ENCODE peak calls at places on chromosomes 6 and 20, in ten cellular contexts. One of them, this sample, is unnamed.

GRCh38 chr6:158018851-158019361 is 37.2 kb downstream of the SYNJ2 start:
- DNase-seq in CD4-positive, CD25-positive, alpha-beta regulatory T cell: no peak
- DNase-seq in HEK293T: no peak
- DNase-seq in psoas muscle: no peak
- DNase-seq in SHP77: peak
- DNase-seq in BJ: no peak
- DNase-seq in HTR-8/SVneo: no peak
- DNase-seq in activated CD4-positive, alpha-beta T cell treated with anti-CD3 and anti-CD28 coated beads, Interleukin-2, amount 50 U/mL, for 24 hours: no peak
- DNase-seq in Calu3: no peak
- DNase-seq in neural crest cell: no peak
- DNase-seq in this sample: no peak

GRCh38 chr6:138297761-138298298 is 79.5 kb upstream of the PBOV1 start:
- DNase-seq in neural crest cell: no peak
- DNase-seq in Calu3: no peak
- DNase-seq in activated CD4-positive, alpha-beta T cell treated with anti-CD3 and anti-CD28 coated beads, Interleukin-2, amount 50 U/mL, for 24 hours: no peak
- DNase-seq in psoas muscle: no peak
- DNase-seq in BJ: peak
- DNase-seq in SHP77: no peak
- DNase-seq in HEK293T: no peak
- DNase-seq in CD4-positive, CD25-positive, alpha-beta regulatory T cell: no peak
- DNase-seq in HTR-8/SVneo: no peak
- DNase-seq in this sample: no peak

GRCh38 chr6:6614965-6615304 is 26.4 kb downstream of the LY86 start:
- DNase-seq in Calu3: no peak
- DNase-seq in psoas muscle: no peak
- DNase-seq in CD4-positive, CD25-positive, alpha-beta regulatory T cell: peak
- DNase-seq in neural crest cell: no peak
- DNase-seq in HEK293T: no peak
- DNase-seq in BJ: no peak
- DNase-seq in HTR-8/SVneo: no peak
- DNase-seq in activated CD4-positive, alpha-beta T cell treated with anti-CD3 and anti-CD28 coated beads, Interleukin-2, amount 50 U/mL, for 24 hours: no peak
- DNase-seq in SHP77: no peak
- DNase-seq in this sample: no peak

GRCh38 chr20:41657655-41658054 is 39.5 kb upstream of the CHD6 start:
- DNase-seq in neural crest cell: no peak
- DNase-seq in Calu3: no peak
- DNase-seq in activated CD4-positive, alpha-beta T cell treated with anti-CD3 and anti-CD28 coated beads, Interleukin-2, amount 50 U/mL, for 24 hours: no peak
- DNase-seq in HEK293T: no peak
- DNase-seq in HTR-8/SVneo: no peak
- DNase-seq in psoas muscle: no peak
- DNase-seq in CD4-positive, CD25-positive, alpha-beta regulatory T cell: no peak
- DNase-seq in SHP77: no peak
- DNase-seq in BJ: no peak
- DNase-seq in this sample: no peak

GRCh38 chr6:49923826-49924225 is 40.1 kb downstream of the DEFB114 start:
- DNase-seq in SHP77: no peak
- DNase-seq in BJ: no peak
- DNase-seq in psoas muscle: no peak
- DNase-seq in HTR-8/SVneo: no peak
- DNase-seq in HEK293T: no peak
- DNase-seq in CD4-positive, CD25-positive, alpha-beta regulatory T cell: no peak
- DNase-seq in activated CD4-positive, alpha-beta T cell treated with anti-CD3 and anti-CD28 coated beads, Interleukin-2, amount 50 U/mL, for 24 hours: no peak
- DNase-seq in neural crest cell: no peak
- DNase-seq in Calu3: no peak
- DNase-seq in this sample: no peak

GRCh38 chr20:44388466-44389023 is 33.0 kb downstream of the HNF4A start:
- DNase-seq in neural crest cell: peak
- DNase-seq in psoas muscle: peak
- DNase-seq in HEK293T: peak
- DNase-seq in Calu3: peak
- DNase-seq in SHP77: peak
- DNase-seq in BJ: no peak
- DNase-seq in activated CD4-positive, alpha-beta T cell treated with anti-CD3 and anti-CD28 coated beads, Interleukin-2, amount 50 U/mL, for 24 hours: peak
- DNase-seq in HTR-8/SVneo: peak
- DNase-seq in CD4-positive, CD25-positive, alpha-beta regulatory T cell: peak
- DNase-seq in this sample: peak

GRCh38 chr20:3492669-3493068 is 21.9 kb downstream of the ATRN start:
- DNase-seq in HTR-8/SVneo: no peak
- DNase-seq in activated CD4-positive, alpha-beta T cell treated with anti-CD3 and anti-CD28 coated beads, Interleukin-2, amount 50 U/mL, for 24 hours: no peak
- DNase-seq in neural crest cell: no peak
- DNase-seq in HEK293T: no peak
- DNase-seq in SHP77: no peak
- DNase-seq in CD4-positive, CD25-positive, alpha-beta regulatory T cell: no peak
- DNase-seq in BJ: no peak
- DNase-seq in Calu3: no peak
- DNase-seq in psoas muscle: no peak
- DNase-seq in this sample: no peak

GRCh38 chr20:53829086-53829703 is 235.6 kb upstream of the ZNF217 start:
- DNase-seq in HEK293T: no peak
- DNase-seq in CD4-positive, CD25-positive, alpha-beta regulatory T cell: no peak
- DNase-seq in activated CD4-positive, alpha-beta T cell treated with anti-CD3 and anti-CD28 coated beads, Interleukin-2, amount 50 U/mL, for 24 hours: no peak
- DNase-seq in BJ: peak
- DNase-seq in SHP77: no peak
- DNase-seq in psoas muscle: no peak
- DNase-seq in Calu3: peak
- DNase-seq in HTR-8/SVneo: peak
- DNase-seq in neural crest cell: no peak
- DNase-seq in this sample: no peak

GRCh38 chr6:3139090-3139903 is 18.0 kb downstream of the TUBB2A start:
- DNase-seq in psoas muscle: peak
- DNase-seq in neural crest cell: no peak
- DNase-seq in BJ: peak
- DNase-seq in Calu3: no peak
- DNase-seq in activated CD4-positive, alpha-beta T cell treated with anti-CD3 and anti-CD28 coated beads, Interleukin-2, amount 50 U/mL, for 24 hours: no peak
- DNase-seq in HTR-8/SVneo: no peak
- DNase-seq in SHP77: peak
- DNase-seq in CD4-positive, CD25-positive, alpha-beta regulatory T cell: no peak
- DNase-seq in HEK293T: no peak
- DNase-seq in this sample: peak

GRCh38 chr6:121823437-121823851 is 388.0 kb downstream of the GJA1 start:
- DNase-seq in BJ: peak
- DNase-seq in HTR-8/SVneo: peak
- DNase-seq in SHP77: no peak
- DNase-seq in Calu3: no peak
- DNase-seq in HEK293T: no peak
- DNase-seq in activated CD4-positive, alpha-beta T cell treated with anti-CD3 and anti-CD28 coated beads, Interleukin-2, amount 50 U/mL, for 24 hours: no peak
- DNase-seq in psoas muscle: no peak
- DNase-seq in neural crest cell: no peak
- DNase-seq in CD4-positive, CD25-positive, alpha-beta regulatory T cell: no peak
- DNase-seq in this sample: no peak

GRCh38 chr6:32108727-32109113 is 418 bp downstream of the TNXB start:
- DNase-seq in CD4-positive, CD25-positive, alpha-beta regulatory T cell: no peak
- DNase-seq in BJ: no peak
- DNase-seq in SHP77: no peak
- DNase-seq in HTR-8/SVneo: no peak
- DNase-seq in neural crest cell: no peak
- DNase-seq in Calu3: no peak
- DNase-seq in activated CD4-positive, alpha-beta T cell treated with anti-CD3 and anti-CD28 coated beads, Interleukin-2, amount 50 U/mL, for 24 hours: no peak
- DNase-seq in psoas muscle: no peak
- DNase-seq in HEK293T: no peak
- DNase-seq in this sample: no peak

GRCh38 chr20:12358006-12358654 is 440.4 kb downstream of the BTBD3 start:
- DNase-seq in Calu3: no peak
- DNase-seq in neural crest cell: no peak
- DNase-seq in HEK293T: peak
- DNase-seq in BJ: no peak
- DNase-seq in activated CD4-positive, alpha-beta T cell treated with anti-CD3 and anti-CD28 coated beads, Interleukin-2, amount 50 U/mL, for 24 hours: no peak
- DNase-seq in psoas muscle: no peak
- DNase-seq in CD4-positive, CD25-positive, alpha-beta regulatory T cell: no peak
- DNase-seq in HTR-8/SVneo: no peak
- DNase-seq in SHP77: no peak
- DNase-seq in this sample: no peak

GRCh38 chr6:90025418-90026089 is 131.3 kb downstream of the GJA10 start:
- DNase-seq in HTR-8/SVneo: peak
- DNase-seq in SHP77: no peak
- DNase-seq in BJ: peak
- DNase-seq in CD4-positive, CD25-positive, alpha-beta regulatory T cell: no peak
- DNase-seq in HEK293T: peak
- DNase-seq in psoas muscle: no peak
- DNase-seq in activated CD4-positive, alpha-beta T cell treated with anti-CD3 and anti-CD28 coated beads, Interleukin-2, amount 50 U/mL, for 24 hours: peak
- DNase-seq in Calu3: no peak
- DNase-seq in neural crest cell: no peak
- DNase-seq in this sample: no peak

GRCh38 chr6:17940151-17940791 is 47.2 kb downstream of the KIF13A start:
- DNase-seq in neural crest cell: no peak
- DNase-seq in Calu3: no peak
- DNase-seq in psoas muscle: no peak
- DNase-seq in CD4-positive, CD25-positive, alpha-beta regulatory T cell: no peak
- DNase-seq in SHP77: no peak
- DNase-seq in HEK293T: no peak
- DNase-seq in HTR-8/SVneo: no peak
- DNase-seq in activated CD4-positive, alpha-beta T cell treated with anti-CD3 and anti-CD28 coated beads, Interleukin-2, amount 50 U/mL, for 24 hours: no peak
- DNase-seq in BJ: no peak
- DNase-seq in this sample: no peak

GRCh38 chr20:46142124-46142523 is 24.0 kb downstream of the CD40 start:
- DNase-seq in SHP77: no peak
- DNase-seq in HTR-8/SVneo: no peak
- DNase-seq in CD4-positive, CD25-positive, alpha-beta regulatory T cell: no peak
- DNase-seq in activated CD4-positive, alpha-beta T cell treated with anti-CD3 and anti-CD28 coated beads, Interleukin-2, amount 50 U/mL, for 24 hours: no peak
- DNase-seq in BJ: no peak
- DNase-seq in neural crest cell: no peak
- DNase-seq in HEK293T: no peak
- DNase-seq in psoas muscle: no peak
- DNase-seq in Calu3: no peak
- DNase-seq in this sample: no peak

GRCh38 chr20:10611357-10611756 is 62.4 kb downstream of the JAG1 start:
- DNase-seq in HEK293T: peak
- DNase-seq in SHP77: peak
- DNase-seq in neural crest cell: no peak
- DNase-seq in HTR-8/SVneo: no peak
- DNase-seq in activated CD4-positive, alpha-beta T cell treated with anti-CD3 and anti-CD28 coated beads, Interleukin-2, amount 50 U/mL, for 24 hours: no peak
- DNase-seq in BJ: no peak
- DNase-seq in CD4-positive, CD25-positive, alpha-beta regulatory T cell: no peak
- DNase-seq in psoas muscle: peak
- DNase-seq in Calu3: peak
- DNase-seq in this sample: peak

GRCh38 chr20:45576995-45577394 is 2.1 kb downstream of the WFDC8 start:
- DNase-seq in HEK293T: no peak
- DNase-seq in activated CD4-positive, alpha-beta T cell treated with anti-CD3 and anti-CD28 coated beads, Interleukin-2, amount 50 U/mL, for 24 hours: no peak
- DNase-seq in Calu3: no peak
- DNase-seq in HTR-8/SVneo: no peak
- DNase-seq in neural crest cell: no peak
- DNase-seq in BJ: no peak
- DNase-seq in SHP77: no peak
- DNase-seq in CD4-positive, CD25-positive, alpha-beta regulatory T cell: no peak
- DNase-seq in psoas muscle: no peak
- DNase-seq in this sample: no peak

GRCh38 chr6:34295721-34296120 is 46.9 kb upstream of the SMIM29 start:
- DNase-seq in activated CD4-positive, alpha-beta T cell treated with anti-CD3 and anti-CD28 coated beads, Interleukin-2, amount 50 U/mL, for 24 hours: no peak
- DNase-seq in BJ: no peak
- DNase-seq in CD4-positive, CD25-positive, alpha-beta regulatory T cell: no peak
- DNase-seq in psoas muscle: no peak
- DNase-seq in SHP77: no peak
- DNase-seq in HTR-8/SVneo: no peak
- DNase-seq in Calu3: no peak
- DNase-seq in neural crest cell: no peak
- DNase-seq in HEK293T: no peak
- DNase-seq in this sample: no peak

GRCh38 chr20:4267242-4267641 is 251.9 kb upstream of the RNF24 start:
- DNase-seq in Calu3: no peak
- DNase-seq in activated CD4-positive, alpha-beta T cell treated with anti-CD3 and anti-CD28 coated beads, Interleukin-2, amount 50 U/mL, for 24 hours: no peak
- DNase-seq in HEK293T: no peak
- DNase-seq in CD4-positive, CD25-positive, alpha-beta regulatory T cell: no peak
- DNase-seq in SHP77: no peak
- DNase-seq in HTR-8/SVneo: no peak
- DNase-seq in psoas muscle: no peak
- DNase-seq in neural crest cell: no peak
- DNase-seq in BJ: no peak
- DNase-seq in this sample: no peak

GRCh38 chr6:84003140-84003539 is 30.4 kb upstream of the MRAP2 start:
- DNase-seq in activated CD4-positive, alpha-beta T cell treated with anti-CD3 and anti-CD28 coated beads, Interleukin-2, amount 50 U/mL, for 24 hours: no peak
- DNase-seq in psoas muscle: no peak
- DNase-seq in BJ: no peak
- DNase-seq in CD4-positive, CD25-positive, alpha-beta regulatory T cell: no peak
- DNase-seq in Calu3: no peak
- DNase-seq in HEK293T: no peak
- DNase-seq in SHP77: no peak
- DNase-seq in neural crest cell: no peak
- DNase-seq in HTR-8/SVneo: no peak
- DNase-seq in this sample: no peak

GRCh38 chr6:168122011-168122410 is 43.0 kb upstream of the FRMD1 start:
- DNase-seq in Calu3: no peak
- DNase-seq in CD4-positive, CD25-positive, alpha-beta regulatory T cell: no peak
- DNase-seq in HTR-8/SVneo: no peak
- DNase-seq in HEK293T: no peak
- DNase-seq in BJ: no peak
- DNase-seq in psoas muscle: no peak
- DNase-seq in SHP77: no peak
- DNase-seq in neural crest cell: no peak
- DNase-seq in activated CD4-positive, alpha-beta T cell treated with anti-CD3 and anti-CD28 coated beads, Interleukin-2, amount 50 U/mL, for 24 hours: no peak
- DNase-seq in this sample: peak

GRCh38 chr20:24825591-24825990 is 123.5 kb upstream of the CST7 start:
- DNase-seq in activated CD4-positive, alpha-beta T cell treated with anti-CD3 and anti-CD28 coated beads, Interleukin-2, amount 50 U/mL, for 24 hours: no peak
- DNase-seq in psoas muscle: no peak
- DNase-seq in HTR-8/SVneo: no peak
- DNase-seq in HEK293T: no peak
- DNase-seq in Calu3: no peak
- DNase-seq in CD4-positive, CD25-positive, alpha-beta regulatory T cell: no peak
- DNase-seq in neural crest cell: no peak
- DNase-seq in BJ: no peak
- DNase-seq in SHP77: no peak
- DNase-seq in this sample: no peak

GRCh38 chr20:2742934-2743559 is 50.5 kb downstream of the EBF4 start:
- DNase-seq in BJ: no peak
- DNase-seq in CD4-positive, CD25-positive, alpha-beta regulatory T cell: peak
- DNase-seq in HTR-8/SVneo: peak
- DNase-seq in SHP77: peak
- DNase-seq in psoas muscle: no peak
- DNase-seq in Calu3: peak
- DNase-seq in activated CD4-positive, alpha-beta T cell treated with anti-CD3 and anti-CD28 coated beads, Interleukin-2, amount 50 U/mL, for 24 hours: peak
- DNase-seq in neural crest cell: peak
- DNase-seq in HEK293T: peak
- DNase-seq in this sample: peak

GRCh38 chr6:40251609-40252008 is 317.3 kb upstream of the MOCS1 start:
- DNase-seq in HEK293T: no peak
- DNase-seq in Calu3: no peak
- DNase-seq in psoas muscle: no peak
- DNase-seq in HTR-8/SVneo: no peak
- DNase-seq in neural crest cell: no peak
- DNase-seq in BJ: no peak
- DNase-seq in CD4-positive, CD25-positive, alpha-beta regulatory T cell: no peak
- DNase-seq in activated CD4-positive, alpha-beta T cell treated with anti-CD3 and anti-CD28 coated beads, Interleukin-2, amount 50 U/mL, for 24 hours: no peak
- DNase-seq in SHP77: peak
- DNase-seq in this sample: peak

GRCh38 chr20:47606414-47607207 is 104.9 kb downstream of the NCOA3 start:
- DNase-seq in psoas muscle: no peak
- DNase-seq in SHP77: no peak
- DNase-seq in HEK293T: no peak
- DNase-seq in CD4-positive, CD25-positive, alpha-beta regulatory T cell: no peak
- DNase-seq in Calu3: no peak
- DNase-seq in HTR-8/SVneo: no peak
- DNase-seq in BJ: no peak
- DNase-seq in activated CD4-positive, alpha-beta T cell treated with anti-CD3 and anti-CD28 coated beads, Interleukin-2, amount 50 U/mL, for 24 hours: no peak
- DNase-seq in neural crest cell: no peak
- DNase-seq in this sample: no peak

This sample was measured in mucosa of descending colon.